ENCODE peak calls at places on chromosomes 12 and 14, in four cellular contexts. S is RWPE2, V is fibroblast of mammary gland, Q is OCI-LY7. A is an unnamed sample.

GRCh38 chr12:107200394-107200793 is 107.0 kb upstream of the CRY1 start:
- DNase-seq in V (peak), S (no peak), Q (no peak), A (no peak)

GRCh38 chr14:52080817-52081755 is 12.2 kb upstream of the NID2 start:
- DNase-seq in Q (no peak), V (peak), S (no peak), A (no peak)

GRCh38 chr12:62632521-62632920 is 165.9 kb downstream of the MON2 start:
- DNase-seq in V (peak), S (no peak), Q (no peak), A (no peak)

GRCh38 chr14:93720076-93720815 is 68.0 kb downstream of the PRIMA1 start:
- DNase-seq in V (no peak), S (peak), Q (no peak), A (no peak)

GRCh38 chr14:75752086-75752485 is 91.0 kb downstream of the TTLL5 start:
- DNase-seq in S (no peak), Q (no peak), V (peak), A (no peak)

GRCh38 chr14:75205586-75205985 is 29.2 kb upstream of the TMED10 start:
- DNase-seq in Q (no peak), S (no peak), V (peak), A (no peak)

GRCh38 chr12:54030889-54031860 is 1.7 kb upstream of the HOXC5 start:
- DNase-seq in S (no peak), V (peak), Q (no peak), A (no peak)

GRCh38 chr14:66268802-66269334 is 217.3 kb upstream of the CCDC196 start:
- DNase-seq in S (no peak), Q (no peak), V (no peak), A (no peak)

GRCh38 chr14:49586673-49587460 is 687 bp upstream of the RPS29 start:
- DNase-seq in S (no peak), V (peak), Q (peak), A (no peak)

GRCh38 chr12:122399592-122400373 is 22.7 kb downstream of the CLIP1 start:
- DNase-seq in V (peak), S (no peak), Q (peak), A (peak)

GRCh38 chr12:31732926-31733548 is 4.2 kb upstream of the AMN1 start:
- DNase-seq in V (peak), Q (no peak), S (no peak), A (no peak)

GRCh38 chr14:106308839-106309389 is 782.5 kb downstream of the TMEM121 start:
- DNase-seq in Q (peak), V (peak), S (no peak), A (peak)

GRCh38 chr12:92942905-92943304 is 13.8 kb upstream of the EEA1 start:
- DNase-seq in V (peak), Q (no peak), S (no peak), A (no peak)

GRCh38 chr12:122421815-122422737 is at the start of gene CLIP1:
- DNase-seq in S (peak), V (peak), Q (peak), A (no peak)

GRCh38 chr12:132926417-132926833 is 29.7 kb downstream of the ZNF605 start:
- DNase-seq in S (no peak), V (no peak), Q (no peak), A (no peak)

GRCh38 chr12:130617219-130617618 is 98.9 kb downstream of the RIMBP2 start:
- DNase-seq in V (no peak), Q (no peak), S (no peak), A (no peak)

GRCh38 chr12:12976366-12976765 is 23.7 kb downstream of the HEBP1 start:
- DNase-seq in Q (no peak), S (no peak), V (peak), A (no peak)

GRCh38 chr14:81637639-81638038 is 104.0 kb upstream of the SEL1L start:
- DNase-seq in S (no peak), V (no peak), Q (no peak), A (no peak)

GRCh38 chr14:63045234-63045611 is at the start of gene KCNH5:
- DNase-seq in S (peak), V (peak), Q (no peak), A (no peak)

GRCh38 chr12:110917961-110918360 is 2.4 kb downstream of the MYL2 start:
- DNase-seq in Q (no peak), V (no peak), S (no peak), A (no peak)

GRCh38 chr14:89032086-89032649 is 207.7 kb downstream of the TTC8 start:
- DNase-seq in Q (no peak), V (no peak), S (no peak), A (no peak)

GRCh38 chr12:117134721-117135120 is 35.5 kb upstream of the TESC start:
- DNase-seq in Q (no peak), S (no peak), V (no peak), A (no peak)

GRCh38 chr14:75123991-75124390 is 2.9 kb downstream of the NEK9 start:
- DNase-seq in V (peak), S (no peak), Q (no peak), A (no peak)

GRCh38 chr12:14185441-14186192 is 179.9 kb upstream of the ATF7IP start:
- DNase-seq in V (peak), Q (peak), S (no peak), A (peak)

GRCh38 chr12:12539411-12539810 is 23.3 kb downstream of the DUSP16 start:
- DNase-seq in Q (no peak), V (no peak), S (no peak), A (no peak)

GRCh38 chr12:78375461-78375860 is 489.1 kb upstream of the SYT1 start:
- DNase-seq in V (no peak), Q (no peak), S (no peak), A (no peak)

GRCh38 chr12:83664650-83665049 is 977.9 kb downstream of the TMTC2 start:
- DNase-seq in Q (no peak), V (no peak), S (no peak), A (no peak)

GRCh38 chr12:81492131-81492720 is 266.9 kb downstream of the PPFIA2 start:
- DNase-seq in V (peak), Q (no peak), S (no peak), A (no peak)

GRCh38 chr14:61730756-61731373 is 31.4 kb upstream of the SNAPC1 start:
- DNase-seq in S (no peak), V (no peak), Q (peak), A (no peak)

GRCh38 chr12:25800101-25800500 is 158.4 kb upstream of the RASSF8 start:
- DNase-seq in S (no peak), Q (no peak), V (no peak), A (no peak)

GRCh38 chr12:25130741-25131188 is 64.2 kb downstream of the DNAI7 start:
- DNase-seq in V (peak), Q (peak), S (no peak), A (peak)

GRCh38 chr14:58829594-58829993 is 191.8 kb downstream of the DACT1 start:
- DNase-seq in V (no peak), Q (no peak), S (no peak), A (no peak)

GRCh38 chr14:31559939-31560338 is 1.3 kb upstream of the NUBPL start:
- DNase-seq in Q (no peak), V (no peak), S (no peak), A (no peak)

GRCh38 chr14:104370256-104370870 is 209.2 kb upstream of the C14orf180 start:
- DNase-seq in V (no peak), S (peak), Q (peak), A (no peak)
- TF ChIP-seq CTCF in V (no peak), S (peak), Q (peak), A (peak)

GRCh38 chr14:101560534-101561113 is 671 bp upstream of the DIO3 start:
- DNase-seq in V (no peak), Q (no peak), S (no peak), A (no peak)
- H3K4me3 ChIP-seq in V (no peak), Q (no peak), S (peak), A (no peak)

GRCh38 chr12:127496255-127496654 is 770.7 kb upstream of the TMEM132C start:
- DNase-seq in Q (no peak), S (no peak), V (no peak), A (no peak)
- TF ChIP-seq CTCF in Q (no peak), S (no peak), V (no peak), A (no peak)

DNA sequence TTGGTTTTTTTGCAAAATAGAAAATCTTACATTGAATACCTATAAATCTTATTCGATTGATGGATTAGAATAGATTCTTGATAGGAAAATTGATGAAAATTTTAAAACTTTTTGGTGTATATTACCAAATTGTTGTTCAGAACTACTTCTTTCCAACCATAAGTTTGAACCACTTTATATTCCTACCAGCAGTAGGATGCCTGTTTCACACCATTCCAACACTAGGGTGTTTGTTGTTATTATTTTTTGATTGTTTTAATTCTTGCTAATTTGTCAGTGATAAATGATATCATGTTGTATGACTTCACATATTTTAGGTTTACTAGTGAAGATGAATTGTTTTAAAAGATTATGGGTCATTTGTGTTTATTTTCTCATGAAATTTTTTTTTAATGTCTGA is 43.4 kb downstream of the UTP20 start:
- DNase-seq in S (no peak), Q (no peak), V (no peak), A (no peak)
- H3K4me3 ChIP-seq in S (no peak), Q (no peak), V (no peak), A (no peak)

DNA sequence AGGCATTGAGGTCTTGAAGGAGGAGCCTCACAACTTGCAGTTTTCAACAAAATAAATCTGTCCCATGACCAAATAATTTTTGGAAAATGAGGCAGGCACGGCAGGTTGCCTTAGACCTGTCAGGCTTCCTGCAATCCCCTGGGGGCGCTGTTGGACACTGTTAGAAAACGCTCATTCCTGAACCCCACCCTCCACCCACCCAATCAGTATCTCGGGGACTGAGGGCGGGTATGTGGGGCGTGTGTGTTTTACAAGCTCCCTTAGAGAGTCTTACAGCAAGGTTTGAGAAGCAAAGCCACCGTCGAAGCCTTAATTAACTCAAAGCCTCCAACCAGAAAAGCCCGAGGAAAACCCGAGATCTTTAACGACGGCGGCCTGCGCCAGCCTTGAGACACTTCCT is 122.8 kb downstream of the GLT1D1 start:
- DNase-seq in V (no peak), Q (peak), S (no peak), A (no peak)
- TF ChIP-seq CTCF in V (no peak), Q (peak), S (no peak), A (no peak)

DNA sequence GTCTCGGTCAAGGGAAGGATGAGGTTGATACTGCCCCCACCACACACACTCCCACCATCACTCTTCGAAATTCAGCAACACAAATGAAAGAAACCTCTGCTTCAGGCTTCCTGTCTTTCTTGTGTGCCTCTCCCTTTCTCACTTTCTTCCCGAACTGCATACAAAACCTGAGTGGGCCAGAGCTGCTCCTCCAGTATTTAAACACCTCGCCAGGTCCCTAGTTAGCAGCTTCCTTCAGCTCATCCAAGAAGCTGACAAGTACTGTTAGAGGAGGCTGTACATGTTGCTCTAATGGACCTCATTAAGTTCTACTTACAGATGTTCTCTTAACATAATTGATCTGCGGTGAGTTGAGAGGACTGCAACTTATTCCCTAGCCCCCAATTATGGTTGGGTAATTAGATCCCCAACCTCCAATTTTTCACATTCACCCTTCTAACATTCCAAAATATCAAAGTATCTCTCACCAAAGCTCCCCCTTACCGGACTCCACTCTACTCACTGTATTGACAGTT is 4.1 kb upstream of the LMO3 start:
- DNase-seq in S (no peak), V (no peak), Q (no peak), A (no peak)
- H3K4me3 ChIP-seq in S (no peak), V (no peak), Q (peak), A (no peak)

DNA sequence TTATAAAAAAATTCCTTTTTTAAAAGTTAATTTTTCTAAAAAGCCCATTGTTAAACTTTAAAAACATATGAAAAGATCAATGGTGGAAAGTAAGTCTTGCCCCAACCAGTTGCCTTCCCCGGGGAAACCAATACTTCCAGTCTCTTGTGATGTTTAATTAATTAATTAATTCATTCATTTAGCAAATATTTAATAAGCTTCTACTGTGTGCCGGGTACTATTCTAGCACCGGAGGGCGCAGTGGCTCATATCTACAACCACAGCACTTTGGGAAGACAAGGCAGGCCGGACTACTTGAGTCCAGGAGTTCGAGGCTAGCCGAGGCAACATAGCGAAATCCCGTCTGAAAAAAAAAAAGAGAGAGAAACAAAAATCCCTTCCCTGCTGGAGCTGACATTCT is 87.4 kb downstream of the HECTD4 start:
- DNase-seq in S (no peak), V (peak), Q (no peak), A (no peak)
- TF ChIP-seq CTCF in S (no peak), V (peak), Q (peak), A (no peak)

GRCh38 chr14:98138666-98139065 is 1133.3 kb downstream of the BCL11B start:
- DNase-seq in S (no peak), Q (peak), V (peak), A (no peak)

GRCh38 chr14:98137626-98138025 is 1134.4 kb downstream of the BCL11B start:
- DNase-seq in S (no peak), V (no peak), Q (no peak), A (no peak)

GRCh38 chr14:98143566-98143965 is 1128.4 kb downstream of the BCL11B start:
- DNase-seq in Q (no peak), S (no peak), V (no peak), A (no peak)

GRCh38 chr14:98144964-98145363 is 1127.0 kb downstream of the BCL11B start:
- DNase-seq in Q (no peak), S (no peak), V (no peak), A (no peak)

DNA sequence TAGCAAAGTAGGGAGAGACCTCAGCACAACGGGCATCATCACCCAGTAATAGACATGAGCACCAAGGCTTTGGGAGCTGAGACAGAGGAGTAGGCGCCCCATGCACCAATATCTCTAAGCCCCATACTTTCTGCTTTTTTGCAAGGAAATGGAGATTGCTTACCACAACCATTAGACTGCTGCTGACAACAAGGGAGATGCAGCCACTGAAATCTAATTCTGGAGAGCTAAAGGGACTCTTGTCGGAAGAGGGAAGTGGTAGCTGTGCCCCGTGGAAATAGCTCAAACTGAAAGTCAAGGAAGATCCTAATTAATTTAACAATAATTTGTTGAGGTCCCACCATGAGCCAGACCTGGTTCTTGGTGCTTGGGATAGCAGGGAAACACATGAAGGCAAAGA is 1131.1 kb downstream of the BCL11B start:
- DNase-seq in S (no peak), V (no peak), Q (no peak), A (no peak)
- H3K4me3 ChIP-seq in S (no peak), V (no peak), Q (no peak), A (no peak)

A was measured in GM12864.